ENCODE peak calls at places on chromosome 7, in four cellular contexts. One of them, this sample, is unnamed.

GRCh38 chr7:80637911-80638765 is at the start of gene CD36:
- DNase-seq in NAMALWA: no peak
- DNase-seq in Jurkat, Clone E6-1: no peak
- DNase-seq in neural progenitor cell: no peak
- DNase-seq in this sample: no peak

GRCh38 chr7:4057289-4057616 is 624.8 kb upstream of the FOXK1 start:
- DNase-seq in NAMALWA: no peak
- DNase-seq in Jurkat, Clone E6-1: no peak
- DNase-seq in neural progenitor cell: no peak
- DNase-seq in this sample: no peak

GRCh38 chr7:47314728-47315601 is 266.9 kb downstream of the TNS3 start:
- DNase-seq in NAMALWA: no peak
- DNase-seq in Jurkat, Clone E6-1: no peak
- DNase-seq in neural progenitor cell: no peak
- DNase-seq in this sample: no peak

GRCh38 chr7:47826754-47827153 is 121.5 kb downstream of the PKD1L1 start:
- DNase-seq in NAMALWA: no peak
- DNase-seq in Jurkat, Clone E6-1: no peak
- DNase-seq in neural progenitor cell: no peak
- DNase-seq in this sample: no peak

GRCh38 chr7:36301914-36302771 is 87.5 kb upstream of the ANLN start:
- DNase-seq in NAMALWA: no peak
- DNase-seq in Jurkat, Clone E6-1: no peak
- DNase-seq in neural progenitor cell: no peak
- DNase-seq in this sample: peak

GRCh38 chr7:150961510-150962284 is 16.4 kb downstream of the KCNH2 start:
- DNase-seq in NAMALWA: no peak
- DNase-seq in Jurkat, Clone E6-1: no peak
- DNase-seq in neural progenitor cell: no peak
- DNase-seq in this sample: no peak

GRCh38 chr7:54831644-54832095 is 72.7 kb upstream of the SEC61G start:
- DNase-seq in NAMALWA: no peak
- DNase-seq in Jurkat, Clone E6-1: no peak
- DNase-seq in neural progenitor cell: no peak
- DNase-seq in this sample: no peak

GRCh38 chr7:38306136-38306535 is 32.7 kb upstream of the TARP start:
- DNase-seq in NAMALWA: no peak
- DNase-seq in Jurkat, Clone E6-1: no peak
- DNase-seq in neural progenitor cell: no peak
- DNase-seq in this sample: no peak

GRCh38 chr7:2116086-2116810 is 116.5 kb downstream of the MAD1L1 start:
- DNase-seq in NAMALWA: no peak
- DNase-seq in Jurkat, Clone E6-1: no peak
- DNase-seq in neural progenitor cell: no peak
- DNase-seq in this sample: no peak

GRCh38 chr7:120400806-120401455 is 128.0 kb downstream of the KCND2 start:
- DNase-seq in NAMALWA: no peak
- DNase-seq in Jurkat, Clone E6-1: no peak
- DNase-seq in neural progenitor cell: no peak
- DNase-seq in this sample: no peak

GRCh38 chr7:73521636-73522080 is 435 bp downstream of the BAZ1B start:
- DNase-seq in NAMALWA: peak
- DNase-seq in Jurkat, Clone E6-1: no peak
- DNase-seq in neural progenitor cell: no peak
- DNase-seq in this sample: peak

GRCh38 chr7:91941450-91941849 is 788 bp downstream of the AKAP9 start:
- DNase-seq in NAMALWA: peak
- DNase-seq in Jurkat, Clone E6-1: peak
- DNase-seq in neural progenitor cell: peak
- DNase-seq in this sample: peak

GRCh38 chr7:131241381-131241780 is 86.3 kb upstream of the MKLN1 start:
- DNase-seq in NAMALWA: no peak
- DNase-seq in Jurkat, Clone E6-1: no peak
- DNase-seq in neural progenitor cell: no peak
- DNase-seq in this sample: no peak

GRCh38 chr7:157008206-157009169 is 2.0 kb downstream of the MNX1 start:
- DNase-seq in NAMALWA: no peak
- DNase-seq in Jurkat, Clone E6-1: no peak
- DNase-seq in neural progenitor cell: peak
- DNase-seq in this sample: peak

GRCh38 chr7:36283171-36283570 is 106.5 kb upstream of the ANLN start:
- DNase-seq in NAMALWA: no peak
- DNase-seq in Jurkat, Clone E6-1: no peak
- DNase-seq in neural progenitor cell: no peak
- DNase-seq in this sample: no peak

GRCh38 chr7:130063036-130063435 is 7.3 kb upstream of the KLHDC10 start:
- DNase-seq in NAMALWA: peak
- DNase-seq in Jurkat, Clone E6-1: peak
- DNase-seq in neural progenitor cell: peak
- DNase-seq in this sample: peak

GRCh38 chr7:149885191-149886017 is 11.6 kb downstream of the ATP6V0E2 start:
- DNase-seq in NAMALWA: no peak
- DNase-seq in Jurkat, Clone E6-1: no peak
- DNase-seq in neural progenitor cell: peak
- DNase-seq in this sample: peak

GRCh38 chr7:90816511-90817142 is 220.5 kb downstream of the CDK14 start:
- DNase-seq in NAMALWA: no peak
- DNase-seq in Jurkat, Clone E6-1: no peak
- DNase-seq in neural progenitor cell: no peak
- DNase-seq in this sample: no peak

GRCh38 chr7:128056901-128057300 is 25.7 kb upstream of the LRRC4 start:
- DNase-seq in NAMALWA: no peak
- DNase-seq in Jurkat, Clone E6-1: no peak
- DNase-seq in neural progenitor cell: no peak
- DNase-seq in this sample: no peak

GRCh38 chr7:139897422-139898085 is 68.5 kb downstream of the TBXAS1 start:
- DNase-seq in NAMALWA: no peak
- DNase-seq in Jurkat, Clone E6-1: no peak
- DNase-seq in neural progenitor cell: no peak
- DNase-seq in this sample: no peak

GRCh38 chr7:160958-161725 is 31.2 kb upstream of the FAM20C start:
- DNase-seq in NAMALWA: no peak
- DNase-seq in Jurkat, Clone E6-1: no peak
- DNase-seq in neural progenitor cell: no peak
- DNase-seq in this sample: peak

GRCh38 chr7:22333680-22334141 is 23.2 kb downstream of the RAPGEF5 start:
- DNase-seq in NAMALWA: no peak
- DNase-seq in Jurkat, Clone E6-1: no peak
- DNase-seq in neural progenitor cell: no peak
- DNase-seq in this sample: no peak

GRCh38 chr7:40220421-40220911 is 85.7 kb downstream of the SUGCT start:
- DNase-seq in NAMALWA: no peak
- DNase-seq in Jurkat, Clone E6-1: no peak
- DNase-seq in neural progenitor cell: no peak
- DNase-seq in this sample: no peak

GRCh38 chr7:151410405-151411390 is 860 bp upstream of the WDR86 start:
- DNase-seq in NAMALWA: no peak
- DNase-seq in Jurkat, Clone E6-1: no peak
- DNase-seq in neural progenitor cell: peak
- DNase-seq in this sample: peak

GRCh38 chr7:44982535-44982923 is 3.7 kb upstream of the MYO1G start:
- DNase-seq in NAMALWA: peak
- DNase-seq in Jurkat, Clone E6-1: peak
- DNase-seq in neural progenitor cell: no peak
- DNase-seq in this sample: no peak

GRCh38 chr7:100372256-100372655 is 1.0 kb upstream of the PILRA start:
- DNase-seq in NAMALWA: no peak
- DNase-seq in Jurkat, Clone E6-1: peak
- DNase-seq in neural progenitor cell: no peak
- DNase-seq in this sample: no peak